ENCODE peak calls at places on chromosomes 6 and 20, in eight cellular contexts. K is heart left ventricle, V is PC-9, I is adrenal gland, Q is BJ, B is DND-41, W is HL-60, E is brain microvascular endothelial cell. L is an unnamed sample. For H3K27me3, the result is how much of the 10 kb centered on the place peaks cover.

GRCh38 chr6:121522265-121522664 is 86.8 kb downstream of the GJA1 start:
- DNase-seq in K (no peak), V (no peak), I (peak), Q (peak), B (no peak), W (no peak), E (peak), L (peak)

GRCh38 chr6:89763550-89763949 is 56.0 kb downstream of the MDN1 start:
- DNase-seq in K (no peak), V (no peak), I (no peak), Q (no peak), B (no peak), W (no peak), E (no peak), L (no peak)

GRCh38 chr6:41581381-41581991 is 35.3 kb downstream of the FOXP4 start:
- DNase-seq in K (no peak), V (peak), I (peak), Q (no peak), B (no peak), W (no peak), E (peak), L (peak)

GRCh38 chr6:26329763-26330511 is 35.1 kb upstream of the BTN3A2 start:
- DNase-seq in K (no peak), V (peak), I (no peak), Q (no peak), B (no peak), W (no peak), E (peak), L (no peak)

GRCh38 chr6:123211777-123212545 is 215.9 kb downstream of the CLVS2 start:
- DNase-seq in K (no peak), V (no peak), I (no peak), Q (no peak), B (no peak), W (no peak), E (no peak), L (no peak)

GRCh38 chr6:35342258-35343091 is at the start of gene PPARD:
- DNase-seq in K (peak), V (peak), I (peak), Q (peak), B (peak), W (peak), E (peak), L (no peak)

GRCh38 chr6:140567469-140567868 is 1193.0 kb upstream of the CITED2 start:
- DNase-seq in K (no peak), V (no peak), I (no peak), Q (no peak), B (no peak), W (no peak), E (no peak), L (no peak)

GRCh38 chr6:147570681-147571080 is 62.2 kb downstream of the SAMD5 start:
- DNase-seq in K (no peak), V (no peak), I (no peak), Q (no peak), B (no peak), W (no peak), E (no peak), L (no peak)

GRCh38 chr20:61830241-61830930 is 235.3 kb downstream of the TAF4 start:
- DNase-seq in K (no peak), V (no peak), I (no peak), Q (no peak), B (no peak), W (no peak), E (no peak), L (no peak)

DNA sequence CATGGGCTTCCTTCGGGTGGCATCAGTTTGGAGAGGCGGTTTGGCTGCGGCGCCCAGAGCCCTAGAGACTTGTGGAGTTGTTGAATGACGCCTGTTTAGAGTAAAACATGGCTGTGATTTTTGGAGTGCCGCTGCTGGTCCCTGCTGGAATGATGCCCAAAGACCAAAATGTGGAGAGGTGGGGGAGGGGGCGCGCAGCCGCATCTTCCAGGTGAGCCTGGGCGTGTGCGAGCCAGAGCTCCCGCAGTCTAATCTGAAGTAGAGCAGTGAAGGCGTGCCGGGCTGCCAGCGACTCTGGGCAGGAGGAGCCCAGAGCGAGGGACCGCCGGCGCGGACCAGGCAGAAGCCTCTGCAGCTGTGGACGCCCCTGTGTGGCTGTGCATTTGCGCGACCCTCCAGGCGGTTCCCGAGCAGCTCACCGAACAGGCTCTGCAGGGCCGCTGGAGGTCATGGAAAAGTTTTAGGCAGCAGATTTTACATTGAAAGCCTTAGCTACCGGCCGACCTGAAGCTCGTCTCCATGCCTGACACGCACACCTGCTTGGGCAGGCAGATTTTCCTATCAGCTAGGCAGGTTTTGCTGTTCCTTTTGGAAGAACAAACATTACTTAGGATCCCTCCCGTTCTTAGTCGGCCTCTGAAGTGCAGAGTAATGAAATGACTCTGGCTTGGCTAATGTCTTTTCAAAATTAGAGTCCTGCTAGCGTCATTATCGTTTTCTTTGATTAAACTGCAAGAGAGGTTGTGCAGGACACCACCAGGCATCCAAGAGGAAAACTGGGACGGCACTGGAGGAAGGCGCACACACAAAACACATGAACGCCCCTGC is 298.2 kb downstream of the PHACTR1 start:
- DNase-seq in K (peak), V (no peak), I (no peak), Q (no peak), B (no peak), W (no peak), E (no peak), L (no peak)
- H3K4me3 ChIP-seq in K (peak), V (no peak), I (no peak), Q (no peak), B (no peak), W (no peak), E (no peak), L (no peak)

GRCh38 chr6:82249381-82250253 is 2.1 kb upstream of the IBTK start:
- DNase-seq in K (no peak), V (no peak), I (peak), Q (no peak), B (no peak), W (no peak), E (peak), L (no peak)

GRCh38 chr6:82246802-82247633 is 526 bp downstream of the IBTK start:
- DNase-seq in K (peak), V (peak), I (peak), Q (no peak), B (peak), W (peak), E (peak), L (peak)

GRCh38 chr6:82248233-82248735 is 740 bp upstream of the IBTK start:
- DNase-seq in K (no peak), V (no peak), I (no peak), Q (no peak), B (peak), W (no peak), E (peak), L (peak)

GRCh38 chr6:82247634-82248232 is at the start of gene IBTK:
- DNase-seq in K (peak), V (peak), I (peak), Q (peak), B (peak), W (peak), E (peak), L (peak)

GRCh38 chr6:82251942-82252341 is 4.4 kb upstream of the IBTK start:
- DNase-seq in K (no peak), V (no peak), I (no peak), Q (no peak), B (no peak), W (no peak), E (peak), L (no peak)
- TF ChIP-seq CTCF in K (peak), V (peak), I (peak), Q (peak), B (peak), W (peak), E (peak), L (peak)

GRCh38 chr20:46210672-46211330 is 92.7 kb downstream of the CD40 start:
- DNase-seq in K (no peak), V (no peak), I (no peak), Q (no peak), B (no peak), W (no peak), E (no peak), L (no peak)
- H3K27me3 ChIP-seq in K (under half), V (under half), I (under half), Q (under half), B (under half), W (under half), E (under half), L (under half)

GRCh38 chr6:17666646-17667045 is 40.1 kb downstream of the NUP153 start:
- DNase-seq in K (no peak), V (no peak), I (no peak), Q (no peak), B (no peak), W (no peak), E (no peak), L (no peak)
- H3K4me3 ChIP-seq in K (no peak), V (no peak), I (no peak), Q (no peak), B (no peak), W (no peak), E (no peak), L (no peak)

DNA sequence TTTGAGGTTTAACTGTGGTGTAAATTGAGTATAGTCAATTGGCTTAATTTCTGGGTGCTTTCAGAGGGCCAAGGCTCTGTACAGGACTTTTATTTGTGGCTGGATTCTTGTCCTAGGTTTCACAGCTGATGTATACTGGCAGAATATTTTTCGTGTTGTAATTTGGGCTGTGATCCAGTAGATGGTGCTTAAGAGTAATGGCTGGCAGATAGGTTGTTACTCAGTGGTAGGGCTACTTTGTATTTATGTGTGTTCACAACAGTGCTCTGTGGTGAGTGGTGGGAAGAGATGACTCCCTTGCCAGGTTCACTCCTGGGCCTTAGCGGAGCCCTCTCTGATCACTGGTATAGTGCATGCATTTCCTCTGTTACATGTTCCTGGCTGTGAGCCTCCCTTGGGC is 34.5 kb upstream of the FERMT1 start:
- DNase-seq in K (no peak), V (no peak), I (no peak), Q (no peak), B (no peak), W (no peak), E (peak), L (no peak)
- TF ChIP-seq CTCF in K (no peak), V (peak), I (no peak), Q (no peak), B (peak), W (no peak), E (peak), L (peak)

GRCh38 chr6:45417461-45417860 is 39.7 kb upstream of the SUPT3H start:
- DNase-seq in K (no peak), V (no peak), I (no peak), Q (no peak), B (no peak), W (no peak), E (no peak), L (no peak)
- H3K27me3 ChIP-seq in K (under half), V (under half), I (half or more), Q (under half), B (under half), W (under half), E (under half), L (under half)